ENCODE peak calls at places on chromosome 14, in eight cellular contexts. G is GM12878, P is suprapubic skin, Y is esophagus muscularis mucosa, X is A549, H is transverse colon, K is K562, T is HepG2. Z is an unnamed sample.

GRCh38 chr14:39265741-39266588 is 32.2 kb downstream of the MIA2 start:
- DNase-seq in H (no peak), K (peak; percentile 44), T (no peak), P (no peak), Y (no peak), G (no peak), X (no peak), Z (no peak)

GRCh38 chr14:96086574-96087077 is 47.5 kb downstream of the C14orf132 start:
- DNase-seq in T (no peak), G (no peak), Y (no peak), K (no peak), H (no peak), P (peak; percentile 52), X (no peak), Z (peak; percentile 56)

GRCh38 chr14:103890052-103890371 is 38.2 kb upstream of the TDRD9 start:
- DNase-seq in X (no peak), T (no peak), K (no peak), Y (no peak), P (no peak), H (no peak), G (no peak), Z (no peak)

GRCh38 chr14:56008160-56008559 is 110.1 kb upstream of the PELI2 start:
- DNase-seq in T (no peak), G (no peak), X (no peak), H (no peak), P (no peak), Y (no peak), K (no peak), Z (no peak)

GRCh38 chr14:104158827-104159798 is 20.7 kb downstream of the KIF26A start:
- DNase-seq in Y (no peak), G (no peak), X (no peak), H (no peak), P (no peak), K (peak; percentile 80), T (no peak), Z (no peak)

GRCh38 chr14:88228519-88229236 is 94.4 kb downstream of the KCNK10 start:
- DNase-seq in H (no peak), X (no peak), T (no peak), Y (no peak), G (no peak), P (no peak), K (no peak), Z (no peak)

GRCh38 chr14:88269816-88270416 is 53.2 kb downstream of the KCNK10 start:
- DNase-seq in G (no peak), H (peak; percentile 35), K (no peak), Y (no peak), X (no peak), P (no peak), T (no peak), Z (no peak)

GRCh38 chr14:94173885-94174621 is at the start of gene PPP4R4:
- DNase-seq in X (peak; percentile 76), T (peak; percentile 89), Y (no peak), G (no peak), K (peak; percentile 83), P (peak; percentile 92), H (peak; percentile 83), Z (peak; percentile 90)

GRCh38 chr14:99038401-99038800 is 233.6 kb downstream of the BCL11B start:
- DNase-seq in Y (no peak), P (no peak), H (no peak), X (peak; percentile 18), G (no peak), K (no peak), T (no peak), Z (no peak)

GRCh38 chr14:65346895-65347294 is 65.6 kb upstream of the FUT8 start:
- DNase-seq in G (no peak), K (peak; percentile 45), P (no peak), X (no peak), T (no peak), H (no peak), Y (no peak), Z (no peak)

GRCh38 chr14:82060219-82060618 is 526.6 kb upstream of the SEL1L start:
- DNase-seq in G (no peak), Y (no peak), K (no peak), X (no peak), T (no peak), H (no peak), P (no peak), Z (no peak)

GRCh38 chr14:91898256-91898843 is 31.0 kb upstream of the TC2N start:
- DNase-seq in Y (no peak), X (no peak), G (no peak), K (no peak), P (no peak), T (peak; percentile 66), H (no peak), Z (no peak)

GRCh38 chr14:99476864-99477263 is 3.8 kb downstream of the SETD3 start:
- DNase-seq in H (no peak), X (no peak), G (no peak), K (no peak), P (no peak), Y (no peak), T (no peak), Z (no peak)

GRCh38 chr14:104386281-104386841 is 193.2 kb upstream of the C14orf180 start:
- DNase-seq in G (no peak), T (no peak), P (peak; percentile 46), Y (no peak), K (no peak), X (no peak), H (peak; percentile 2), Z (peak; percentile 61)

GRCh38 chr14:95679995-95680735 is 6.1 kb upstream of the TCL1B start:
- DNase-seq in G (no peak), K (no peak), H (no peak), P (no peak), X (peak; percentile 29), Y (no peak), T (peak; percentile 21), Z (no peak)

GRCh38 chr14:103103461-103104388 is 9.2 kb downstream of the EXOC3L4 start:
- DNase-seq in G (no peak), H (peak; percentile 84), Y (no peak), K (no peak), P (no peak), X (peak; percentile 95), T (peak; percentile 87), Z (no peak)

GRCh38 chr14:91573528-91573893 is 63.4 kb upstream of the PPP4R3A start:
- DNase-seq in X (no peak), P (no peak), G (no peak), H (no peak), Y (peak; percentile 86), K (no peak), T (no peak), Z (no peak)

GRCh38 chr14:51562816-51563215 is 88.9 kb upstream of the FRMD6 start:
- DNase-seq in X (peak; percentile 32), H (no peak), T (no peak), G (no peak), Y (no peak), P (no peak), K (no peak), Z (no peak)

GRCh38 chr14:99212646-99213045 is 59.4 kb downstream of the BCL11B start:
- DNase-seq in H (no peak), P (no peak), T (no peak), G (no peak), Y (no peak), X (no peak), K (no peak), Z (no peak)

GRCh38 chr14:61718039-61718438 is 22.7 kb downstream of the HIF1A start:
- DNase-seq in G (no peak), H (no peak), X (no peak), Y (no peak), T (no peak), K (no peak), P (no peak), Z (no peak)
- H3K4me1 ChIP-seq in G (peaks cover 33% of the 10 kb centered on the region), H (peaks cover 39% of the 10 kb centered on the region), X (peaks cover 99% of the 10 kb centered on the region), Y (peaks cover 51% of the 10 kb centered on the region), T (peaks cover 63% of the 10 kb centered on the region), K (no peaks in the 10 kb centered on the region), P (peaks cover 34% of the 10 kb centered on the region), Z (no peaks in the 10 kb centered on the region)

GRCh38 chr14:79379266-79379665 is 832.0 kb downstream of the DIO2 start:
- DNase-seq in T (no peak), K (no peak), X (no peak), H (no peak), P (no peak), Y (no peak), G (no peak), Z (no peak)

GRCh38 chr14:79373451-79373850 is 837.9 kb downstream of the DIO2 start:
- DNase-seq in P (no peak), T (no peak), G (no peak), K (no peak), H (no peak), X (no peak), Y (no peak), Z (no peak)

GRCh38 chr14:79375336-79375735 is 836.0 kb downstream of the DIO2 start:
- DNase-seq in G (no peak), K (no peak), X (no peak), H (no peak), T (no peak), P (no peak), Y (no peak), Z (no peak)

GRCh38 chr14:79378020-79378419 is 833.3 kb downstream of the DIO2 start:
- DNase-seq in T (no peak), G (no peak), H (no peak), X (no peak), Y (no peak), K (no peak), P (no peak), Z (no peak)

DNA sequence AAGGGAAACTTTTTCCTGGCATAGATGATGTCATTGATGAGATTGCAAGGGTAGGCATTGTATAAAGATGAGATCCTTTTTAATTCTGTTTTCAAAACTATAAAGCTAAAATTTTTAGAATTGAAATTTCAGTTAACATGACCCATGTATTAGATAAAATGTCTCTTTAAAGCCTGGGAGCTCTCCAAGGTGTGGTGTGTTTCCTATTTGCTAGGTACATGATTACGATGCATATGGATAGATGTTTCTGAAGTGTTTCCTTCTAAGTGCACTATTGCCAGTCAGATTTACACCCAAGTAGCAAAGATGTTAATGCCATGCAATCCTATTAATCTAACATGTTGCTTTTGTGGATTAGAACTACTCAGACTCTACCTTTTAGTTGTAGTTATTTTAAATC is 834.7 kb downstream of the DIO2 start:
- DNase-seq in T (no peak), K (no peak), H (no peak), Y (no peak), G (no peak), P (no peak), X (no peak), Z (no peak)
- TF ChIP-seq EP300 in T (no peak), K (no peak), H (no peak), Y (no peak), G (no peak), P (no peak), X (no peak), Z (no peak)

DNA sequence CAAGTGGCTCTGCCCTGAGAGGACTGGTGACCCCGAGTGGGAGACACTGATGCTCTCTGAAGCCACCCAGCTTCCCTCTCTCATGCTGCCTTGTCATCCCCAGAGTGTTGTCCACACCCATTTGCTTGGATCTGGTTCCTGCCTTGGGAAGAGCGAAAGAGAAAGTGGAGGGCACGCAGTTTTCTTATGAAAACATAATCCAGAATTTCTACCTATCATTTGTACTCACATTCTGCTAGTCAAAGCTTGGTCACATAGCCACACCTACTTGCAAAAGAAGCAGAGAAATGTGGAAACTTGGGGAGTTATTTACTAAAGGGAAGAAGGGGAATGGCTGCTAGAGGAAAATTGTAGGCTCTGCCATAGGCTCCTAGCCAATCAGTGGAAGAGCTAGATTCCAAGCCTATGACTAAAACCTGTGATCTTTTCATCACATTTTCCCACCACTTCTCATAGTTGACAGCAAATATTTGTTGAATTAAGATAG is 326.3 kb downstream of the ZFP36L1 start:
- DNase-seq in K (no peak), H (no peak), X (peak; percentile 95), Y (peak; percentile 91), T (peak; percentile 63), P (no peak), G (no peak), Z (no peak)
- H3K4me1 ChIP-seq in K (no peaks in the 10 kb centered on the region), H (no peaks in the 10 kb centered on the region), X (peaks cover 93% of the 10 kb centered on the region), Y (no peaks in the 10 kb centered on the region), T (peaks cover 48% of the 10 kb centered on the region), P (peaks cover 37% of the 10 kb centered on the region), G (peaks cover 16% of the 10 kb centered on the region), Z (no peaks in the 10 kb centered on the region)

GRCh38 chr14:73477618-73478266 is 13.0 kb upstream of the RIOX1 start:
- DNase-seq in K (no peak), Y (no peak), H (no peak), G (peak; percentile 90), P (no peak), X (no peak), T (no peak), Z (peak; percentile 44)
- TF ChIP-seq EP300 in K (no peak), Y (no peak), H (no peak), G (peak; percentile 73), P (no peak), X (no peak), T (no peak), Z (no peak)

Z was measured in sigmoid colon.